ENCODE peak calls at places on chromosomes 11 and 22, in five cellular contexts. L is IMR-90, U is transverse colon, T is upper lobe of right lung, P is keratinocyte. W is an unnamed sample.

GRCh38 chr22:27997538-27997937 is 78.5 kb upstream of the PITPNB start:
- DNase-seq in L (peak; percentile 25), U (no peak), T (peak; percentile 40), P (no peak), W (no peak)

GRCh38 chr11:129947474-129947873 is 52.1 kb upstream of the NFRKB start:
- DNase-seq in L (no peak), U (no peak), T (no peak), P (no peak), W (no peak)

GRCh38 chr11:118530180-118530682 is 761 bp upstream of the TMEM25 start:
- DNase-seq in L (peak; percentile 5), U (peak; percentile 60), T (peak; percentile 72), P (no peak), W (no peak)

GRCh38 chr22:20591660-20592310 is 84.4 kb downstream of the MED15 start:
- DNase-seq in L (peak; percentile 13), U (no peak), T (peak; percentile 64), P (no peak), W (no peak)

GRCh38 chr11:18312012-18312411 is 9.9 kb downstream of the HPS5 start:
- DNase-seq in L (peak; percentile 28), U (no peak), T (no peak), P (no peak), W (no peak)

GRCh38 chr11:63905179-63905578 is 11.8 kb downstream of the RCOR2 start:
- DNase-seq in L (peak; percentile 19), U (no peak), T (no peak), P (no peak), W (no peak)

GRCh38 chr22:30806391-30806861 is 111.8 kb downstream of the OSBP2 start:
- DNase-seq in L (peak; percentile 67), U (no peak), T (no peak), P (peak; percentile 52), W (no peak)

GRCh38 chr11:86291466-86292262 is 10.4 kb upstream of the HIKESHI start:
- DNase-seq in L (peak; percentile 55), U (peak; percentile 25), T (no peak), P (no peak), W (no peak)

GRCh38 chr11:69512790-69513189 is 31.3 kb downstream of the LINC01488 start:
- DNase-seq in L (no peak), U (no peak), T (peak; percentile 51), P (no peak), W (no peak)

GRCh38 chr11:57348636-57349323 is 10.6 kb downstream of the P2RX3 start:
- DNase-seq in L (peak; percentile 13), U (no peak), T (no peak), P (no peak), W (no peak)

GRCh38 chr22:36764641-36765040 is 11.3 kb downstream of the IFT27 start:
- DNase-seq in L (no peak), U (no peak), T (peak; percentile 33), P (no peak), W (no peak)

GRCh38 chr11:10625982-10626311 is 57.5 kb upstream of the LYVE1 start:
- DNase-seq in L (no peak), U (no peak), T (no peak), P (no peak), W (no peak)

GRCh38 chr11:113596658-113597057 is 109.5 kb downstream of the TMPRSS5 start:
- DNase-seq in L (no peak), U (no peak), T (no peak), P (no peak), W (no peak)
- H3K36me3 ChIP-seq in L (no peaks in the 10 kb centered on the region), U (no peaks in the 10 kb centered on the region), T (no peaks in the 10 kb centered on the region), P (no peaks in the 10 kb centered on the region), W (no peaks in the 10 kb centered on the region)

DNA sequence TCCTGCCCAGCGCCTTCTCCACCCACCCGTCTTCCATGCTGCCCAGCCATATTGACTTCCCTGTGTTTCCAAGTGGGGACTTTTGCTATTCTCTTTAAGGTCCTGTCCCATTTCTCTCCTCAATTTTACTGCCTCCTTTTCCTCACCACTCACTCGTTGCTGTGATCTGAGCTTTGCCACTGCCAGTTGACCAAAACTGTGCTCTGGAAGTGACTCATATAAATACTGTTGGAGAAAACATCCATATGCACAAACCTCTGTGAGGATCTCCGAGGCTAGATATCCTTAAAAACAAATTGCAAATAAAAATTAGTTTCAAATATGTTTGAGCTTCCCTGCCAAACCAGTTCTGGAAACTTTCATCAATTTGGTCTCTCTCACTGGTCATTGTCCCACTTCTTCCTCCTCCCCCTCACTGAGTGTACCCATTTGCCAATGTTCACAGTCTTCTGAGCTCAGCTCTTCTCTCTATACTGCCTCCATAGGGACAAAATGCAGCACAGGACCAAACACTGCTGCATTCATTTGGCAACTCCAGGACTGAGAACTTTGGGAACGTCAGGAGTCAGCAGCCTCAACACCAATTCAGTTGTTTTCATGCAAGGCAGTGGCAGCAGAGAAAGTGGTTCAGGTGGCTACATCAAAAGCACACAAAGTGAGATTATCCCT is 34.0 kb upstream of the MMP13 start:
- DNase-seq in L (peak; percentile 79), U (no peak), T (no peak), P (no peak), W (no peak)
- H3K36me3 ChIP-seq in L (no peaks in the 10 kb centered on the region), U (no peaks in the 10 kb centered on the region), T (no peaks in the 10 kb centered on the region), P (no peaks in the 10 kb centered on the region), W (no peaks in the 10 kb centered on the region)

GRCh38 chr11:75349540-75350116 is 1.8 kb downstream of the ARRB1 start:
- DNase-seq in L (no peak), U (no peak), T (peak; percentile 76), P (no peak), W (no peak)

GRCh38 chr11:75352417-75353206 is 1.2 kb upstream of the ARRB1 start:
- DNase-seq in L (no peak), U (peak; percentile 72), T (peak; percentile 88), P (no peak), W (no peak)

GRCh38 chr11:75350743-75351540 is 519 bp downstream of the ARRB1 start:
- DNase-seq in L (peak; percentile 46), U (peak; percentile 61), T (peak; percentile 84), P (peak; percentile 77), W (no peak)

GRCh38 chr11:75350122-75350742 is 1.2 kb downstream of the ARRB1 start:
- DNase-seq in L (no peak), U (no peak), T (no peak), P (no peak), W (no peak)

GRCh38 chr11:75351541-75352416 is at the start of gene ARRB1:
- DNase-seq in L (no peak), U (peak; percentile 81), T (peak; percentile 91), P (no peak), W (no peak)
- H3K36me3 ChIP-seq in L (no peaks in the 10 kb centered on the region), U (no peaks in the 10 kb centered on the region), T (no peaks in the 10 kb centered on the region), P (no peaks in the 10 kb centered on the region), W (no peaks in the 10 kb centered on the region)

GRCh38 chr22:19039796-19040580 is 82.2 kb downstream of the DGCR2 start:
- DNase-seq in L (no peak), U (no peak), T (peak; percentile 30), P (no peak), W (no peak)

GRCh38 chr22:19040581-19041402 is 81.4 kb downstream of the DGCR2 start:
- DNase-seq in L (no peak), U (no peak), T (peak; percentile 53), P (no peak), W (no peak)

GRCh38 chr22:19043111-19044085 is 78.8 kb downstream of the DGCR2 start:
- DNase-seq in L (peak; percentile 15), U (no peak), T (peak; percentile 46), P (no peak), W (no peak)

GRCh38 chr22:19042285-19043110 is 79.7 kb downstream of the DGCR2 start:
- DNase-seq in L (no peak), U (no peak), T (peak; percentile 54), P (no peak), W (no peak)

GRCh38 chr22:19041403-19042074 is 80.7 kb downstream of the DGCR2 start:
- DNase-seq in L (no peak), U (no peak), T (peak; percentile 40), P (no peak), W (no peak)
- H3K36me3 ChIP-seq in L (peaks cover 61% of the 10 kb centered on the region), U (no peaks in the 10 kb centered on the region), T (peaks cover 86% of the 10 kb centered on the region), P (peaks cover 8% of the 10 kb centered on the region), W (peaks cover 28% of the 10 kb centered on the region)